ENCODE peak calls at places on chromosomes 7 and 10, in six cellular contexts. Y is K562, V is HepG2, C is GM12891, O is GM12878, L is H1. U is an unnamed sample.
A peak's percentile ranks its signal among the peaks of the same experiment; 100 is the strongest.

GRCh38 chr7:34430456-34430855 is 227.6 kb upstream of the NPSR1 start:
- DNase-seq in V (peak; percentile 41), C (peak; percentile 1), L (no peak), O (no peak), Y (no peak), U (no peak)

GRCh38 chr7:24891173-24891787 is 88.7 kb downstream of the OSBPL3 start:
- DNase-seq in Y (no peak), V (no peak), O (no peak), C (no peak), L (no peak), U (no peak)

GRCh38 chr7:102806613-102807012 is 57.8 kb downstream of the FAM185A start:
- DNase-seq in C (no peak), V (peak; percentile 4), O (no peak), L (no peak), Y (no peak), U (no peak)

GRCh38 chr10:106360870-106361269 is 803.6 kb downstream of the SORCS1 start:
- DNase-seq in L (no peak), C (no peak), V (no peak), O (no peak), Y (no peak), U (no peak)

GRCh38 chr7:74606909-74607255 is 50.6 kb upstream of the GTF2I start:
- DNase-seq in Y (no peak), O (no peak), L (no peak), C (no peak), V (no peak), U (no peak)

GRCh38 chr10:30431435-30431911 is 2.5 kb upstream of the MAP3K8 start:
- DNase-seq in O (no peak), Y (no peak), V (no peak), L (no peak), C (no peak), U (no peak)

GRCh38 chr7:375901-376305 is 85.9 kb downstream of the FOXL3 start:
- DNase-seq in Y (no peak), C (no peak), O (no peak), V (no peak), L (no peak), U (no peak)

GRCh38 chr10:21458496-21458895 is 67.0 kb downstream of the SKIDA1 start:
- DNase-seq in O (no peak), Y (no peak), L (no peak), C (no peak), V (no peak), U (no peak)

GRCh38 chr7:156768698-156769472 is 124.1 kb downstream of the LMBR1 start:
- DNase-seq in L (no peak), Y (no peak), C (no peak), V (no peak), O (no peak), U (no peak)

GRCh38 chr7:2520808-2521146 is 1.2 kb downstream of the LFNG start:
- DNase-seq in C (no peak), V (no peak), O (no peak), Y (no peak), L (no peak), U (no peak)

GRCh38 chr7:30923009-30923773 is 11.5 kb downstream of the AQP1 start:
- DNase-seq in C (no peak), Y (no peak), O (no peak), V (no peak), L (no peak), U (peak; percentile 2)

GRCh38 chr10:23195846-23196200 is 3.7 kb downstream of the PTF1A start:
- DNase-seq in L (no peak), V (no peak), C (no peak), O (no peak), Y (no peak), U (no peak)

GRCh38 chr10:77556990-77557601 is 80.5 kb downstream of the KCNMA1 start:
- DNase-seq in O (no peak), V (no peak), Y (no peak), C (no peak), L (no peak), U (no peak)

GRCh38 chr10:11401314-11402222 is 209.9 kb downstream of the USP6NL start:
- DNase-seq in O (no peak), C (no peak), V (no peak), L (no peak), Y (no peak), U (no peak)

GRCh38 chr10:104333728-104334373 is 4.4 kb downstream of the ITPRIP start:
- DNase-seq in O (no peak), V (no peak), Y (peak; percentile 16), C (no peak), L (no peak), U (no peak)

GRCh38 chr7:85776691-85777363 is 590.0 kb upstream of the SEMA3D start:
- DNase-seq in O (no peak), V (no peak), L (no peak), C (no peak), Y (no peak), U (no peak)

GRCh38 chr10:133017203-133017601 is 70.5 kb upstream of the ADGRA1 start:
- DNase-seq in O (no peak), C (no peak), Y (no peak), L (no peak), V (no peak), U (no peak)

GRCh38 chr7:18352339-18353255 is 143.0 kb upstream of the HDAC9 start:
- DNase-seq in Y (peak; percentile 11), V (peak; percentile 5), O (no peak), L (no peak), C (no peak), U (no peak)

GRCh38 chr7:81769891-81770818 is at the start of gene HGF:
- DNase-seq in V (no peak), Y (no peak), O (no peak), C (no peak), L (no peak), U (no peak)
- TF ChIP-seq TAF1 in V (no peak), Y (no peak), O (no peak), C (no peak), L (no peak), U (no peak)

DNA sequence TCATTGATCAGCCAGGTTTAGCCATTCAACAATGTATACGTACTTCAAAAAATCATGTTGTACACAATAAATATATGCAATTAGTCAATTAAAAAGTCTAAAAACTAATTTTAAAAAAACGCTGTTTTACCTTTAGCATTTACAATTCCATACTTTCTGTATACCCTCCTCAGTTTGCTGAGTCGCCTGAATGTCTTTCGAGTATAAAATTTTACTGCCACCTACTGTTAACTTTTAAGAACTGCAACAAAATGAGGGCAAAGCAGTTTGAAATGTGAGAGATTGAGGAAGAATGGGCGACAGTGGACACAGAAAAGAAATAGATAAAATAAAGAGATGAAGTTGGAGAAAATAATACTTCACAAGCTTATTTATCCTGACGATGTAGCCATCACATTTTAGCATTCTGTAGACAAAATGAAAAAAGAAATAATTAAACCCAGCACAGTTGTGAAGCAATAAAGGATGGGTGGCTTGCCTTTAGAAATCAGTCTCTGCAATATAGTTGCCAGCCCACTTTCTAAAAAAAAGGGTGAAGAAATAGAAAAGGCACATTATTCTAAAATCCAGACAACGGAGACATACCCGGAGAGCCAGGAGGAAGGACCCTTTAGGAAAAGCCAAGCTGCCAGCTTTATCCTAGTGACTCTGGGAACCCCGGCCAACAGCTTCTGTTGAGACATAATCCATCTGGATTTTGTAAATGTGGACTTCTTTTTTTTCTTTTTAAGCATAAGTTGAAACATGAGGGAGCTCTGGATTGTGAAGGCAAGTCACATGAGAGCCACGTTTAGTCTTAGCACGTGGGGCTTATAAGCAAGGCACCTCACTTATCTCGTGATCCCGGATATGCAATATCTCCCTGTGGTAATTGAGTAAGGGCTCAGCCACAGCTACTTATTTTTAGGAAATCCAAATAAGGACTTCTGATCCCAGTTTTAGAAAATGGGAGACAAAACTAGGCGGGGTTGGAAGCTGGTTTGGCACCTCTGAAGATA is 110.9 kb upstream of the PTN start:
- DNase-seq in L (no peak), Y (peak; percentile 59), V (peak; percentile 24), O (no peak), C (no peak), U (no peak)
- TF ChIP-seq POLR2AphosphoS5 in L (no peak), Y (no peak), V (no peak), O (no peak), C (no peak), U (no peak)

DNA sequence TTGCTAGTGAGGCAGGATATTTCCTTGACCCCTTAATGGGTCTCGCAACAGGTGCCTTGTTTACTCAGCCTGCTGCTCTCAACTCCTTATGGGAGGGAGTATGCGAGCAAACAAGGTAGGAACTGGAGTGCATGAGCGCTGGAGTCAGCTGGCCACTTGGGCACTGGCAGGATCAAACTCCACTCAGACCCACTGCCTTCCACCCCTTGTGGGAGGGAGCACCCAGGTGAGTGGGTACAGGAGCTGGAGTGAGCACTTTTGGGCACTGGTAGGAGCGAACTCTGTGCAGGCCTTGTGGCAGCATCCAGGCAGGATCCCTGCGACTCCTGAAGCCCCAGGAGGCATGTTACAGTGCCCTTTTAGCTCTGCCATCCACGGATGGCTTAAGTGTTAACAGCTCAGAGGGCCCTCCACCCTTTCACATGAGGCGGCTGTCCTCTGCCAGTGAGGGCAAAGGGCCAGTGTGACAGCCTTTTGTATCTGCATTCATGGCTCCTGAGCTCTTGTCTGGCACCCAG is 123.2 kb downstream of the ST7 start:
- DNase-seq in V (peak; percentile 3), L (no peak), O (no peak), C (no peak), Y (no peak), U (no peak)
- TF ChIP-seq POLR2A in V (no peak), L (no peak), O (no peak), C (no peak), Y (no peak), U (no peak)

GRCh38 chr10:102835007-102835482 is 2.2 kb downstream of the CYP17A1 start:
- DNase-seq in L (peak; percentile 62), Y (peak; percentile 78), O (peak; percentile 20), C (peak; percentile 70), V (peak; percentile 62), U (peak; percentile 69)

GRCh38 chr10:102834143-102834542 is 3.1 kb downstream of the CYP17A1 start:
- DNase-seq in C (no peak), Y (peak; percentile 53), V (no peak), L (no peak), O (no peak), U (no peak)

GRCh38 chr10:102832987-102833386 is 4.2 kb downstream of the CYP17A1 start:
- DNase-seq in Y (no peak), V (no peak), O (no peak), L (no peak), C (no peak), U (no peak)

GRCh38 chr10:102841827-102842345 is 4.7 kb upstream of the CYP17A1 start:
- DNase-seq in L (no peak), Y (no peak), C (no peak), O (no peak), V (no peak), U (no peak)

GRCh38 chr10:102837230-102837721 is at the start of gene CYP17A1:
- DNase-seq in C (no peak), L (no peak), Y (peak; percentile 24), V (no peak), O (no peak), U (no peak)
- TF ChIP-seq TAF1 in C (no peak), L (no peak), Y (no peak), V (no peak), O (no peak), U (no peak)